ENCODE peak calls at places on chromosomes 7 and 10, in nine cellular contexts. One of them, this sample, is unnamed.

GRCh38 chr7:127393370-127394058 is 1.0 kb upstream of the ZNF800 start:
- DNase-seq in BE2C: peak; percentile 24
- DNase-seq in NT2/D1: peak; percentile 1
- DNase-seq in ovary: peak; percentile 49
- DNase-seq in transverse colon: no peak
- DNase-seq in OCI-LY7: no peak
- DNase-seq in left ventricle myocardium inferior: no peak
- DNase-seq in fibroblast of lung: no peak
- DNase-seq in SJSA1: no peak
- DNase-seq in this sample: no peak

GRCh38 chr7:12764355-12765000 is 77.0 kb downstream of the ARL4A start:
- DNase-seq in left ventricle myocardium inferior: no peak
- DNase-seq in OCI-LY7: no peak
- DNase-seq in ovary: no peak
- DNase-seq in transverse colon: no peak
- DNase-seq in SJSA1: no peak
- DNase-seq in fibroblast of lung: no peak
- DNase-seq in BE2C: no peak
- DNase-seq in NT2/D1: no peak
- DNase-seq in this sample: no peak

GRCh38 chr7:30930621-30931020 is 19.0 kb downstream of the AQP1 start:
- DNase-seq in transverse colon: no peak
- DNase-seq in BE2C: peak; percentile 77
- DNase-seq in left ventricle myocardium inferior: peak; percentile 44
- DNase-seq in fibroblast of lung: no peak
- DNase-seq in SJSA1: no peak
- DNase-seq in NT2/D1: no peak
- DNase-seq in OCI-LY7: no peak
- DNase-seq in ovary: peak; percentile 39
- DNase-seq in this sample: peak; percentile 28

GRCh38 chr7:16708980-16709379 is 44.6 kb upstream of the TSPAN13 start:
- DNase-seq in transverse colon: no peak
- DNase-seq in ovary: no peak
- DNase-seq in NT2/D1: no peak
- DNase-seq in BE2C: no peak
- DNase-seq in left ventricle myocardium inferior: no peak
- DNase-seq in SJSA1: peak; percentile 97
- DNase-seq in OCI-LY7: no peak
- DNase-seq in fibroblast of lung: peak; percentile 86
- DNase-seq in this sample: peak; percentile 86

GRCh38 chr7:129315916-129316315 is 91.1 kb downstream of the AHCYL2 start:
- DNase-seq in left ventricle myocardium inferior: peak; percentile 42
- DNase-seq in BE2C: no peak
- DNase-seq in NT2/D1: no peak
- DNase-seq in OCI-LY7: no peak
- DNase-seq in SJSA1: no peak
- DNase-seq in transverse colon: no peak
- DNase-seq in ovary: no peak
- DNase-seq in fibroblast of lung: no peak
- DNase-seq in this sample: no peak

GRCh38 chr7:20651960-20652544 is 36.6 kb downstream of the ABCB5 start:
- DNase-seq in OCI-LY7: no peak
- DNase-seq in transverse colon: no peak
- DNase-seq in NT2/D1: no peak
- DNase-seq in BE2C: no peak
- DNase-seq in ovary: no peak
- DNase-seq in fibroblast of lung: peak; percentile 32
- DNase-seq in left ventricle myocardium inferior: no peak
- DNase-seq in SJSA1: no peak
- DNase-seq in this sample: no peak

GRCh38 chr10:63416376-63416775 is 49.4 kb downstream of the JMJD1C start:
- DNase-seq in left ventricle myocardium inferior: no peak
- DNase-seq in BE2C: no peak
- DNase-seq in fibroblast of lung: peak; percentile 77
- DNase-seq in ovary: no peak
- DNase-seq in transverse colon: no peak
- DNase-seq in NT2/D1: no peak
- DNase-seq in OCI-LY7: no peak
- DNase-seq in SJSA1: no peak
- DNase-seq in this sample: no peak

GRCh38 chr7:618539-619355 is 99.1 kb upstream of the PDGFA start:
- DNase-seq in ovary: no peak
- DNase-seq in transverse colon: peak; percentile 72
- DNase-seq in NT2/D1: no peak
- DNase-seq in BE2C: no peak
- DNase-seq in OCI-LY7: no peak
- DNase-seq in SJSA1: no peak
- DNase-seq in left ventricle myocardium inferior: no peak
- DNase-seq in fibroblast of lung: no peak
- DNase-seq in this sample: peak; percentile 5

DNA sequence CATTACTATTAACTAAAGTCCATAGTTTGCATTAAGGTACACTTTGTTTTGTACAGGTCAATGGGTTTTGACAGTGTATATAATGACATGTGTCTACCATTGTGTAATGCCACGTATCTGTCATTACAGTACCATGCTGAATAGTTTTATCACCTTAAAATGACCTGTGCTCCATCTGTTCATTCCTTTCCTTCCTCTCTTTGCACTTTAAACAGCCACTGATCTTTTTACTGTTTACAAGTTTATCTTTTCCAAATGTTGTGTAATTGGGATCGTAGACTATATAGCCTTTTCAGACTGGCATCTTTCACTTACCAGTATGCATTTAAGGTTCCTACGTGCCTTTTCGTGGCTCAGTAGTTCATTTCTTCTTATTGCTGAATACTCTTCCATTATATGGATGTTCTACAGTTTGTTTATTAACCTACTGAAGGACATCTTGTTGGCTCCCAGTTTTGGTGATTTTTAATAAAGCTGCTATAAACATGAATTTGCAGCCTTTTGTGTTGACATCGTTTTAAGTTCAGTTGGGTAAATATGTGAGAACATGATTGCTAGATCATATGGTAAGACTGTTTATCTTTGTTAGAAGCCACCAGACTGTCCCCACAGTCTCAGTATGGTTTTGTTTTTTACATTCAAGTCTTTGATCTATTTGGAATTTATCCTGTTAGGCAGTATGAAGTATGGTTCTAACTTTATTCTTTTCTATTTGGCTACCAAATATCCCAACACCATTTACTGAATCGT is 24.7 kb downstream of the STAM start:
- DNase-seq in NT2/D1: no peak
- DNase-seq in ovary: no peak
- DNase-seq in left ventricle myocardium inferior: no peak
- DNase-seq in BE2C: no peak
- DNase-seq in transverse colon: no peak
- DNase-seq in fibroblast of lung: no peak
- DNase-seq in SJSA1: no peak
- DNase-seq in OCI-LY7: no peak
- DNase-seq in this sample: no peak
- H3K4me1 ChIP-seq in NT2/D1: no peaks in the 10 kb centered on the region
- H3K4me1 ChIP-seq in ovary: peaks cover 8% of the 10 kb centered on the region
- H3K4me1 ChIP-seq in left ventricle myocardium inferior: peaks cover 64% of the 10 kb centered on the region
- H3K4me1 ChIP-seq in BE2C: no peaks in the 10 kb centered on the region
- H3K4me1 ChIP-seq in transverse colon: peaks cover 7% of the 10 kb centered on the region
- H3K4me1 ChIP-seq in fibroblast of lung: peaks cover 10% of the 10 kb centered on the region
- H3K4me1 ChIP-seq in SJSA1: peaks cover 58% of the 10 kb centered on the region
- H3K4me1 ChIP-seq in OCI-LY7: no peaks in the 10 kb centered on the region
- H3K4me1 ChIP-seq in this sample: peaks cover 4% of the 10 kb centered on the region

GRCh38 chr10:75400163-75400768 is 1.3 kb downstream of the ZNF503 start:
- DNase-seq in SJSA1: no peak
- DNase-seq in ovary: no peak
- DNase-seq in transverse colon: no peak
- DNase-seq in NT2/D1: no peak
- DNase-seq in OCI-LY7: no peak
- DNase-seq in fibroblast of lung: peak; percentile 53
- DNase-seq in left ventricle myocardium inferior: no peak
- DNase-seq in BE2C: no peak
- DNase-seq in this sample: no peak

GRCh38 chr10:75399461-75400162 is 2.0 kb downstream of the ZNF503 start:
- DNase-seq in ovary: peak; percentile 91
- DNase-seq in OCI-LY7: no peak
- DNase-seq in SJSA1: peak; percentile 80
- DNase-seq in transverse colon: peak; percentile 87
- DNase-seq in left ventricle myocardium inferior: peak; percentile 88
- DNase-seq in fibroblast of lung: peak; percentile 84
- DNase-seq in NT2/D1: no peak
- DNase-seq in BE2C: peak; percentile 82
- DNase-seq in this sample: peak; percentile 46

GRCh38 chr10:75397571-75397921 is 4.0 kb downstream of the ZNF503 start:
- DNase-seq in SJSA1: no peak
- DNase-seq in ovary: peak; percentile 59
- DNase-seq in BE2C: no peak
- DNase-seq in OCI-LY7: no peak
- DNase-seq in transverse colon: no peak
- DNase-seq in NT2/D1: no peak
- DNase-seq in left ventricle myocardium inferior: peak; percentile 20
- DNase-seq in fibroblast of lung: peak; percentile 66
- DNase-seq in this sample: no peak

GRCh38 chr10:75398238-75398629 is 3.3 kb downstream of the ZNF503 start:
- DNase-seq in left ventricle myocardium inferior: no peak
- DNase-seq in ovary: no peak
- DNase-seq in fibroblast of lung: peak; percentile 46
- DNase-seq in OCI-LY7: no peak
- DNase-seq in transverse colon: no peak
- DNase-seq in BE2C: no peak
- DNase-seq in NT2/D1: no peak
- DNase-seq in SJSA1: no peak
- DNase-seq in this sample: no peak

DNA sequence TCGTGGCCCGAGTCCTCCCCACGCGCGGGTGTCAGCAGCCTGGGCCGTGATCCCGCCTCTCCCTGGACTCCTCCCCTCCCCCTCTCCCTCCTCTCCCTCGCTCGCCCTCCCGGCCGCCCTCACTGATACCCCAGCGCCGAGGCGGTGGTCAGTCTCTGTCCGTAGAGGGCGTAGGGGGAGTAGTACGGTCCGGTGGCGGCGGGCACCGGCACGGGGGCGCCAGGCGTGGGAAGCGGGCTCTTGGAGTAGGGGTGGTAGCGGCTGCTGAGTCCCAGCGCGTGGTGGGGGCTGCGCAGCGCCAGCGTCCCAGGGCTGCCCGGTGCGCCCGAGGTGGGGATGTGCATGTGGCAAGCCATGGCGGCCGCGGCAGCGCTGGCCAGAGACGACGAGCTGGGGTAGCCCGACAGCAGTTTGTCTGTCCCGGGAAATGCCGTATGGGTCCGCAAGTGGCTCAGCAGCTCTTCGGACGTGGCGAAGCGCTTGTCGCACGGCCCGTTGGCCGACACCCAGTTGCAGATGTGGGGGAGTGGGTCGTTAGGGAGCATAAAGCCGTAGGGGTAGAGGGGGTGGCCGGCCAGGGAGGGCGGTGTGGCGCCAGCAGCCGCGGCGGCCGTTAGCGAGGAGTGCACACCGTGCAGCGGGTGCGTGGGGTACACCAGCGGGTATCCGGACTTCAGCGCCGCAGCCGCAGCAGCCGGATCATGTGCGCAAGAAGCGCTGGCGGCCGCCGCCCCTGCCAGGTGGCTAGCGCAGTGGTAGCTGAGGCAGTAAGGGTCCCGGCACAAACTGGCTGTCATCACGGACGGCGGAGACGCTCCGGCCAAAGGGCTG is 2.7 kb downstream of the ZNF503 start:
- DNase-seq in fibroblast of lung: peak; percentile 57
- DNase-seq in left ventricle myocardium inferior: peak; percentile 38
- DNase-seq in SJSA1: no peak
- DNase-seq in ovary: peak; percentile 70
- DNase-seq in OCI-LY7: no peak
- DNase-seq in BE2C: no peak
- DNase-seq in transverse colon: peak; percentile 22
- DNase-seq in NT2/D1: no peak
- DNase-seq in this sample: no peak
- H3K4me1 ChIP-seq in fibroblast of lung: peaks cover 6% of the 10 kb centered on the region
- H3K4me1 ChIP-seq in left ventricle myocardium inferior: peaks cover 79% of the 10 kb centered on the region
- H3K4me1 ChIP-seq in SJSA1: peaks cover 27% of the 10 kb centered on the region
- H3K4me1 ChIP-seq in ovary: peaks cover 3% of the 10 kb centered on the region
- H3K4me1 ChIP-seq in OCI-LY7: no peaks in the 10 kb centered on the region
- H3K4me1 ChIP-seq in BE2C: no peaks in the 10 kb centered on the region
- H3K4me1 ChIP-seq in transverse colon: peaks cover 26% of the 10 kb centered on the region
- H3K4me1 ChIP-seq in NT2/D1: peaks cover 5% of the 10 kb centered on the region
- H3K4me1 ChIP-seq in this sample: peaks cover 27% of the 10 kb centered on the region

GRCh38 chr10:122390271-122390670 is 15.8 kb downstream of the PLEKHA1 start:
- DNase-seq in ovary: no peak
- DNase-seq in BE2C: no peak
- DNase-seq in fibroblast of lung: no peak
- DNase-seq in NT2/D1: no peak
- DNase-seq in transverse colon: no peak
- DNase-seq in left ventricle myocardium inferior: no peak
- DNase-seq in SJSA1: no peak
- DNase-seq in OCI-LY7: peak; percentile 2
- DNase-seq in this sample: no peak

GRCh38 chr10:122386514-122386913 is 12.0 kb downstream of the PLEKHA1 start:
- DNase-seq in SJSA1: no peak
- DNase-seq in transverse colon: no peak
- DNase-seq in left ventricle myocardium inferior: no peak
- DNase-seq in ovary: no peak
- DNase-seq in OCI-LY7: no peak
- DNase-seq in BE2C: no peak
- DNase-seq in NT2/D1: no peak
- DNase-seq in fibroblast of lung: no peak
- DNase-seq in this sample: no peak

GRCh38 chr10:122387572-122387971 is 13.1 kb downstream of the PLEKHA1 start:
- DNase-seq in fibroblast of lung: no peak
- DNase-seq in transverse colon: no peak
- DNase-seq in SJSA1: no peak
- DNase-seq in ovary: no peak
- DNase-seq in BE2C: no peak
- DNase-seq in OCI-LY7: no peak
- DNase-seq in left ventricle myocardium inferior: no peak
- DNase-seq in NT2/D1: no peak
- DNase-seq in this sample: no peak

GRCh38 chr10:122390679-122391078 is 16.2 kb downstream of the PLEKHA1 start:
- DNase-seq in ovary: no peak
- DNase-seq in left ventricle myocardium inferior: no peak
- DNase-seq in fibroblast of lung: no peak
- DNase-seq in SJSA1: no peak
- DNase-seq in BE2C: no peak
- DNase-seq in transverse colon: no peak
- DNase-seq in NT2/D1: no peak
- DNase-seq in OCI-LY7: no peak
- DNase-seq in this sample: no peak

DNA sequence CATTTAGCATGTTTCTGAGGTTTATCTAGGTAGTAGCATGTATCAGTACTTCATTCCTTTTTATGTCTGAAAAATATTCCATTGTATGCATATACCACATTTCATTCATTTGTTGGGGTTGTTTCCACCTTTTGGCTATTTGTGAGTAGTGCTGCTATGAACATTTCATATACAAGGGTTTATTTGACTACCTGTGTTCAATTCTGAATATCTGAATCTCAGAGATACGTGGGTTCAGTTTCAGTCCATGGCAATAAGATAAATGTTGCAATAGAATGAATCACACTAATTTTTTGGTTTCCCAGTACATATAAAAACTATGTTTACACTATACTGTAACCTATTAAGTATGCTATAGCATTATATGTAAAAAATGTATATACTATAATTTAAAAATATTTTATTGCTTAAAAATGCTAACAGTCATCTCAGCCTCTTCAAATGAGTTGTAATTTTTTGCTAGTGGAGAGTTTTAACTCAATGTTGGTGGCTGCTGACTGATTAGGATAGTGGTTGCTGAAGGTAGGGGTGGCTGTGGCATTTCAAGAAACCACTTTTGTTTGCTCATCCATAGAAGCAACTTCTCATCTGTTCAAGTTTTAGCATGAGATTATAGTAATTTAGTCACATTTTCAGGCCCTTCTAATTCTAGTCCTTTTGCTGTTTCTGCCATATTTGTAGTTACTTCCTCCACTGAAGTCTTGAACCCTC is 13.9 kb downstream of the PLEKHA1 start:
- DNase-seq in SJSA1: no peak
- DNase-seq in BE2C: no peak
- DNase-seq in NT2/D1: no peak
- DNase-seq in fibroblast of lung: no peak
- DNase-seq in left ventricle myocardium inferior: no peak
- DNase-seq in ovary: no peak
- DNase-seq in OCI-LY7: no peak
- DNase-seq in transverse colon: no peak
- DNase-seq in this sample: no peak
- H3K4me1 ChIP-seq in SJSA1: peaks cover 4% of the 10 kb centered on the region
- H3K4me1 ChIP-seq in BE2C: no peaks in the 10 kb centered on the region
- H3K4me1 ChIP-seq in NT2/D1: no peaks in the 10 kb centered on the region
- H3K4me1 ChIP-seq in fibroblast of lung: no peaks in the 10 kb centered on the region
- H3K4me1 ChIP-seq in left ventricle myocardium inferior: peaks cover 62% of the 10 kb centered on the region
- H3K4me1 ChIP-seq in ovary: peaks cover 2% of the 10 kb centered on the region
- H3K4me1 ChIP-seq in OCI-LY7: peaks cover 15% of the 10 kb centered on the region
- H3K4me1 ChIP-seq in transverse colon: peaks cover 34% of the 10 kb centered on the region
- H3K4me1 ChIP-seq in this sample: no peaks in the 10 kb centered on the region

GRCh38 chr7:99133766-99134564 is 9.9 kb downstream of the SMURF1 start:
- DNase-seq in NT2/D1: no peak
- DNase-seq in OCI-LY7: no peak
- DNase-seq in fibroblast of lung: no peak
- DNase-seq in BE2C: no peak
- DNase-seq in ovary: no peak
- DNase-seq in SJSA1: no peak
- DNase-seq in left ventricle myocardium inferior: no peak
- DNase-seq in transverse colon: no peak
- DNase-seq in this sample: peak; percentile 27
- H3K4me1 ChIP-seq in NT2/D1: peaks cover 1% of the 10 kb centered on the region
- H3K4me1 ChIP-seq in OCI-LY7: peaks cover 6% of the 10 kb centered on the region
- H3K4me1 ChIP-seq in fibroblast of lung: peaks cover 16% of the 10 kb centered on the region
- H3K4me1 ChIP-seq in BE2C: peaks cover 3% of the 10 kb centered on the region
- H3K4me1 ChIP-seq in ovary: peaks cover 13% of the 10 kb centered on the region
- H3K4me1 ChIP-seq in SJSA1: peaks cover 16% of the 10 kb centered on the region
- H3K4me1 ChIP-seq in left ventricle myocardium inferior: peaks cover 80% of the 10 kb centered on the region
- H3K4me1 ChIP-seq in transverse colon: peaks cover 90% of the 10 kb centered on the region
- H3K4me1 ChIP-seq in this sample: peaks cover 12% of the 10 kb centered on the region